ENCODE peak calls at places on chromosome 16, in seven cellular contexts. P is IMR-90, Z is mesenchymal stem cell, A is mesendoderm, C is H9, T is H1, Q is trophoblast cell. H is an unnamed sample.

GRCh38 chr16:17334096-17334495 is 136.7 kb downstream of the XYLT1 start:
- DNase-seq in Q (no peak), P (peak), Z (no peak), A (no peak), T (no peak), C (no peak), H (no peak)

GRCh38 chr16:85514601-85515318 is 98.4 kb upstream of the GSE1 start:
- DNase-seq in Q (peak), C (no peak), Z (peak), P (peak), T (no peak), A (peak), H (peak)

GRCh38 chr16:10332301-10332700 is 53.6 kb upstream of the ATF7IP2 start:
- DNase-seq in Z (no peak), A (peak), T (no peak), Q (no peak), P (no peak), C (no peak), H (no peak)

GRCh38 chr16:29148867-29149272 is 164.0 kb downstream of the LAT start:
- DNase-seq in P (no peak), A (no peak), T (no peak), C (no peak), Z (no peak), Q (no peak), H (no peak)

GRCh38 chr16:89160977-89161701 is 10.4 kb upstream of the CDH15 start:
- DNase-seq in P (no peak), C (no peak), A (no peak), T (no peak), Q (no peak), Z (no peak), H (no peak)

GRCh38 chr16:2915196-2915929 is 3.6 kb downstream of the FLYWCH1 start:
- DNase-seq in T (no peak), C (no peak), P (no peak), Q (no peak), A (no peak), Z (no peak), H (no peak)

GRCh38 chr16:86566601-86566965 is at the start of gene FOXC2:
- DNase-seq in T (no peak), Q (no peak), P (peak), C (peak), Z (peak), A (peak), H (peak)

GRCh38 chr16:88617268-88618031 is 20.9 kb upstream of the IL17C start:
- DNase-seq in A (peak), Z (peak), Q (no peak), C (no peak), T (no peak), P (peak), H (no peak)

GRCh38 chr16:85296859-85297698 is 184.8 kb upstream of the CIBAR2 start:
- DNase-seq in A (peak), C (peak), Q (no peak), P (no peak), Z (peak), T (no peak), H (no peak)

GRCh38 chr16:46826618-46827017 is 4.4 kb downstream of the C16orf87 start:
- DNase-seq in C (no peak), P (peak), Z (peak), T (no peak), Q (no peak), A (no peak), H (no peak)

DNA sequence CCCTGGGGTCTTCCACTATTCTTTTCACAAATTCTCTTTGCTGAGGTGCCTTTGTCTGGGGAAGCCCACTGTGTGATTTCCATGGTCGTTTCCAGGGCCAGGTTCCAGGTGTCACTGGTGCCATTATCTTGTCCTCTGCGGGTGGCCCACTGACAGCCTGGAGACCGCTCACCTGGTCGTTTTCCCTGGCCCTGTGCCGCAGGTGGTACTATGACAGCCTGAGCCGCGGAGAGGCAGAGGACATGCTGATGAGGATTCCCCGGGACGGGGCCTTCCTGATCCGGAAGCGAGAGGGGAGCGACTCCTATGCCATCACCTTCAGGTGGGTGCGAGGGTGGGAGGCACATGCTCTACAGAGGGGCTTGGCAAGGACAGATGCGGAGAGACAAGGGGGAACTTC is 98.9 kb downstream of the SDR42E1 start:
- DNase-seq in C (no peak), P (no peak), T (no peak), Q (no peak), A (no peak), Z (no peak), H (no peak)
- H2BK120ac ChIP-seq in C (no peak), P (no peak), T (no peak), Q (no peak), A (no peak), Z (no peak), H (no peak)

DNA sequence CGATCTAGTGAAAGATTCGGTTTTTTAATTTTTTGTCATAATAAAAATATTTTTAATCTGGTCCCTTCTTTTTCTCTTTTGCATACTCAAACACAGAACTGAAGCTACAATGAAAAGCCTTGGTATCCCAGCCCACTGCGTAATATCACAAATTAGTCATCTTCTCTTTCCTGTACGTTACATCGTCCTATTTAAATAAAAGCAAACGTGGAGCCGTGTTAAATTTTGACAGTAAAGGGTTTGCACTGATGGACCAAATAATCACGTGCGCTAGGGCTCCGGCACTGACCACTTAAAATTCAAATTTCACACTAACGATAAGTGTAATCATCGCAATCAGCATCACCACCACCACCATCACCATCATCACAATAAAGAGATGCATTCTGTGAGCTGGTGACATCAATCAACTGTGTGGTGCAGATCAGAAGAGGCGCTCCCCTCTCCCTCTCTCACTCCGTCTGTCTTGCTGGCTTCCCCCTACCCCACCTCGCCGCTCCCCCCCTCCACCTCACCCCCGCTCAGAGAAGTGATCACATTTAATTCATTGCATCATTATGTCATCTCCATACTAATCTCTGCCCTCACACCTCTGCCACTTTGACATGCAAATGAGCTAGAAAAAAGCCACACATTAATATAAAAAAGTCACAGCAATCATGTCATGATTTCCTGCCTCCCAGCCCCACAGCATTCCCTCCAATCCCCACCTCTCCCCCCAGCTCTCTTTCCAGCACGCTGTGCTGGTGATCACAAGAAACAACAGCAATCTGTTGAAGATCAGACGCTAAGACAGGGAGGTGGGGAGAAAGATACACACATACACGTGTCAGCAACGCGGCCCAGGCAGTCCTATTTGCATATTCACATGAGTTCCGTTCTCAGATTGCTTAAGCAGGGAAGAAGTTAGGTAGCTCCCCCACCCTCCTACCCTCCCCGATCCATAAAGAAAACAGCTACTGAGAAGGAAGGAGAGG is 405.8 kb upstream of the PSMD7 start:
- DNase-seq in Z (no peak), T (peak), P (peak), C (peak), Q (no peak), A (peak), H (peak)
- H3K27ac ChIP-seq in Z (no peak), T (no peak), P (no peak), C (no peak), Q (no peak), A (no peak), H (no peak)

GRCh38 chr16:27767081-27767480 is 217.1 kb downstream of the KATNIP start:
- DNase-seq in Z (no peak), A (no peak), C (no peak), Q (no peak), P (no peak), T (no peak), H (no peak)
- H3K9ac ChIP-seq in Z (no peak), A (no peak), C (no peak), Q (no peak), P (no peak), T (no peak), H (no peak)

GRCh38 chr16:57395026-57395425 is 9.5 kb upstream of the CCL17 start:
- DNase-seq in C (no peak), P (no peak), T (no peak), Q (no peak), A (no peak), Z (no peak), H (no peak)
- H2BK120ac ChIP-seq in C (no peak), P (no peak), T (no peak), Q (no peak), A (no peak), Z (no peak), H (no peak)

DNA sequence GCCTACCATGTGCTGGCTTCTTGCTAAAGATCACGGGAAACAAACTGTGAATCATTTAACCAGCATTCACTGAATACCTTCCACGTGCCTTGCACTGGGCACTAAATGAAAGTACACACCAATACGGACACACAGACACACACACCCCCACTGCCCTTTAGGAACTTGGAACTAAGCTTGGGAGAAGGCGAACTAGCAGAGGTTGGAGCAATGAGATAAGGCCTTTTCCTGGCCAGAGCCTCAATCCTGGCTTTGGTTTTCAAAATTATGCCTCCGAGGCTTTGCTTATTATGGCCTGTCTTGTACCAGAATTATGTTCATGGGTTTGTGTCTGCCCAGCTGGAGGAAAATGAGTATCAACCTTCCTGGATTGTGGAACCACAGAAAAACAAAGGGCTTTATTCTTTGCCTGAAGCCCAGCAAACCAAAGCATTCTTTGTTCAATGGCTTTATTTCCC is 32.3 kb downstream of the CPPED1 start:
- DNase-seq in C (no peak), Z (no peak), A (no peak), T (no peak), Q (no peak), P (no peak), H (no peak)
- H3K27ac ChIP-seq in C (no peak), Z (no peak), A (no peak), T (no peak), Q (no peak), P (no peak), H (no peak)

GRCh38 chr16:11414815-11415775 is 69.8 kb downstream of the RMI2 start:
- DNase-seq in Q (no peak), T (no peak), Z (no peak), P (no peak), A (no peak), C (no peak), H (no peak)
- H3K9ac ChIP-seq in Q (no peak), T (no peak), Z (no peak), P (no peak), A (no peak), C (no peak), H (no peak)

GRCh38 chr16:55775857-55776256 is 57.0 kb downstream of the CES1 start:
- DNase-seq in Q (no peak), Z (no peak), A (no peak), C (no peak), T (no peak), P (no peak), H (no peak)
- H2BK120ac ChIP-seq in Q (no peak), Z (no peak), A (no peak), C (no peak), T (no peak), P (no peak), H (no peak)

GRCh38 chr16:52379551-52379950 is 167.4 kb downstream of the TOX3 start:
- DNase-seq in T (no peak), A (no peak), C (no peak), Z (no peak), Q (no peak), P (no peak), H (no peak)
- H3K27ac ChIP-seq in T (no peak), A (no peak), C (no peak), Z (no peak), Q (no peak), P (no peak), H (no peak)